ENCODE peak calls at places on chromosomes 3 and 15, in nine cellular contexts. P is tibial artery; H is NCI-H1105 treated with DMSO at 0.1 percent for 48 hours; R is A549; V is HAP-1; B is WTC11; D is left lobe of liver; J is central memory CD4-positive, alpha-beta T cell; X is H9. O is an unnamed sample.

GRCh38 chr3:11642455-11643162 is 1.1 kb downstream of the VGLL4 start:
- DNase-seq in V (peak), H (peak), B (no peak), D (peak), P (peak), X (no peak), J (peak), R (peak), O (peak)

GRCh38 chr3:20849975-20850374 is 664.0 kb upstream of the SGO1 start:
- DNase-seq in J (no peak), B (no peak), V (no peak), H (peak), D (no peak), P (no peak), R (no peak), X (no peak), O (no peak)

GRCh38 chr3:77931272-77932009 is 891.5 kb downstream of the ROBO2 start:
- DNase-seq in J (no peak), H (peak), B (no peak), D (no peak), X (no peak), P (no peak), V (no peak), R (no peak), O (no peak)

GRCh38 chr3:133591271-133591742 is 17.8 kb downstream of the CDV3 start:
- DNase-seq in D (no peak), B (no peak), J (no peak), X (no peak), H (no peak), P (no peak), V (no peak), R (no peak), O (no peak)

GRCh38 chr3:52704611-52705437 is 767 bp downstream of the GLT8D1 start:
- DNase-seq in D (peak), V (no peak), H (no peak), X (no peak), P (peak), B (no peak), J (no peak), R (peak), O (no peak)

GRCh38 chr3:53591646-53592045 is 97.2 kb downstream of the CACNA1D start:
- DNase-seq in V (no peak), H (no peak), P (no peak), B (no peak), R (no peak), J (no peak), X (no peak), D (no peak), O (no peak)

GRCh38 chr15:78873796-78874761 is 1.4 kb downstream of the MORF4L1 start:
- DNase-seq in B (no peak), H (no peak), J (peak), V (peak), X (no peak), R (no peak), D (no peak), P (no peak), O (peak)

GRCh38 chr15:68653795-68654194 is 75.0 kb downstream of the CORO2B start:
- DNase-seq in H (no peak), X (no peak), P (no peak), J (no peak), B (no peak), R (no peak), D (no peak), V (peak), O (no peak)

GRCh38 chr15:69346112-69346511 is 47.4 kb downstream of the PAQR5 start:
- DNase-seq in R (no peak), J (no peak), X (no peak), V (no peak), D (no peak), B (no peak), P (no peak), H (no peak), O (no peak)

GRCh38 chr3:50358927-50359759 is at the start of gene TMEM115:
- DNase-seq in H (peak), V (peak), P (peak), J (peak), X (peak), B (peak), D (peak), R (peak), O (peak)

GRCh38 chr3:152443212-152444023 is 174.7 kb downstream of the MBNL1 start:
- DNase-seq in H (no peak), P (no peak), V (no peak), R (no peak), D (no peak), X (no peak), B (no peak), J (no peak), O (no peak)

GRCh38 chr3:13780432-13781173 is 99.3 kb downstream of the WNT7A start:
- DNase-seq in X (no peak), R (no peak), D (no peak), P (peak), V (no peak), H (no peak), J (no peak), B (no peak), O (no peak)